ENCODE peak calls at places on chromosomes 13 and 19, in five cellular contexts. N is B cell, K is fibroblast of lung, S is fibroblast of pulmonary artery, G is GM12865. W is an unnamed sample.

GRCh38 chr13:50128406-50129048 is 113.3 kb downstream of the KCNRG start:
- DNase-seq in K (no peak), G (peak), S (no peak), N (no peak), W (peak)

GRCh38 chr13:43874512-43875092 is 4.9 kb downstream of the CCDC122 start:
- DNase-seq in S (peak), G (peak), K (peak), N (no peak), W (no peak)

GRCh38 chr19:6739390-6739883 is at the start of gene TRIP10:
- DNase-seq in G (peak), S (peak), N (peak), K (peak), W (peak)

GRCh38 chr13:93230466-93230865 is 3.9 kb downstream of the GPC6 start:
- DNase-seq in N (no peak), G (no peak), K (peak), S (peak), W (no peak)

GRCh38 chr13:62696490-62696889 is 1280.8 kb upstream of the PCDH20 start:
- DNase-seq in K (no peak), N (no peak), G (peak), S (no peak), W (no peak)

GRCh38 chr19:46297700-46298476 is 1.0 kb downstream of the HIF3A start:
- DNase-seq in N (no peak), G (no peak), K (no peak), S (peak), W (no peak)

GRCh38 chr19:43476606-43477005 is 11.2 kb upstream of the LYPD3 start:
- DNase-seq in K (peak), G (no peak), S (peak), N (no peak), W (no peak)

GRCh38 chr13:37640499-37640898 is 41.9 kb upstream of the POSTN start:
- DNase-seq in K (peak), N (no peak), S (peak), G (peak), W (no peak)

GRCh38 chr19:23101241-23101640 is 15.6 kb upstream of the ZNF730 start:
- DNase-seq in G (no peak), N (no peak), S (no peak), K (peak), W (no peak)

GRCh38 chr13:48923376-48923775 is 52.3 kb upstream of the FNDC3A start:
- DNase-seq in G (no peak), S (no peak), K (no peak), N (no peak), W (no peak)

GRCh38 chr19:53521373-53522202 is 16.4 kb upstream of the ZNF331 start:
- DNase-seq in K (no peak), G (no peak), N (no peak), S (no peak), W (peak)

GRCh38 chr19:53982056-53982455 is 9.4 kb upstream of the CACNG6 start:
- DNase-seq in G (no peak), K (peak), S (no peak), N (peak), W (no peak)

GRCh38 chr13:28820099-28821051 is at the start of gene MTUS2:
- DNase-seq in N (peak), K (no peak), S (no peak), G (peak), W (peak)

GRCh38 chr13:77386880-77387606 is 60.1 kb upstream of the MYCBP2 start:
- DNase-seq in G (peak), S (peak), K (peak), N (no peak), W (no peak)

GRCh38 chr13:90846956-90847355 is 500.5 kb upstream of the MIR17HG start:
- DNase-seq in S (no peak), N (no peak), K (no peak), G (no peak), W (no peak)

GRCh38 chr19:47156861-47157454 is 26.3 kb downstream of the SAE1 start:
- DNase-seq in G (peak), N (no peak), S (no peak), K (peak), W (peak)

GRCh38 chr19:57632987-57633831 is at the start of gene ZNF211:
- DNase-seq in G (peak), K (peak), S (peak), N (peak), W (peak)
- TF ChIP-seq CTCF in G (no peak), K (no peak), S (no peak), N (no peak), W (no peak)

DNA sequence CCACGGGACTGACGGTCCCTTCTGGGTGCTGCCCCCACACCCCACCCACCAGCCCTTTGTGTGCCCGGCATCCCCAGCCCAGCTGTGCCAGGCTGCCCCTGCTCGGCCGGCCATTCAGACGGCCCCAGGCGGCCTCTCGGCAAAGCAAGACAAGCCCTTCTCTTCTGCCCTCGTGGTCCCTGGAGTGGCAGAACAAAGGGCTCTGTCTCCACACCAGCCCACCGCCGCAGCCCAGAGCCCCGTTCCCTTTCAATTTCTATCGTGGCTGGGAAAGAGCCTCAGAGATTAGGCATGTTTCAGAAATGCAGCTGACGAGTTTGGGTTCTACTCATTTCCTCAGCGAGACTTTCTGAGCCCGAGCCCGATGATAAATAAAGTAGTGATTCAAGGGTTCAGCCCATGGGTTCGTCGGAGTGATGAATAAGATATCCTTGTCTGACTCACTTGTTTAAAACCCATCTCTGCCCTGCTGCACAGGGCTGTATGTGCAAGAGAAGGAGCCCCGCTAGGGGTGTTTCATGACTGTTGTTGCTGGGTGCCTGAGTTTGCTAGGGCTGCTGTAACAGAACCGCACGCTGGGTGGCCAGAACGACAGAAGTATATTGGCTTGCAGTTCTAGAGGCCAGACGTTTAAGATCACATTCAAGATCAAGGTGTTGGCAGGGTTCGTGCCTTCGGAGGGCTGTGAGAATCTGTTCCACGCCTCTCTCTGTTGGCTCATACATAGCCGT is 4.3 kb downstream of the MYO9B start:
- DNase-seq in N (peak), S (peak), G (peak), K (peak), W (peak)
- TF ChIP-seq CTCF in N (peak), S (peak), G (peak), K (peak), W (no peak)

DNA sequence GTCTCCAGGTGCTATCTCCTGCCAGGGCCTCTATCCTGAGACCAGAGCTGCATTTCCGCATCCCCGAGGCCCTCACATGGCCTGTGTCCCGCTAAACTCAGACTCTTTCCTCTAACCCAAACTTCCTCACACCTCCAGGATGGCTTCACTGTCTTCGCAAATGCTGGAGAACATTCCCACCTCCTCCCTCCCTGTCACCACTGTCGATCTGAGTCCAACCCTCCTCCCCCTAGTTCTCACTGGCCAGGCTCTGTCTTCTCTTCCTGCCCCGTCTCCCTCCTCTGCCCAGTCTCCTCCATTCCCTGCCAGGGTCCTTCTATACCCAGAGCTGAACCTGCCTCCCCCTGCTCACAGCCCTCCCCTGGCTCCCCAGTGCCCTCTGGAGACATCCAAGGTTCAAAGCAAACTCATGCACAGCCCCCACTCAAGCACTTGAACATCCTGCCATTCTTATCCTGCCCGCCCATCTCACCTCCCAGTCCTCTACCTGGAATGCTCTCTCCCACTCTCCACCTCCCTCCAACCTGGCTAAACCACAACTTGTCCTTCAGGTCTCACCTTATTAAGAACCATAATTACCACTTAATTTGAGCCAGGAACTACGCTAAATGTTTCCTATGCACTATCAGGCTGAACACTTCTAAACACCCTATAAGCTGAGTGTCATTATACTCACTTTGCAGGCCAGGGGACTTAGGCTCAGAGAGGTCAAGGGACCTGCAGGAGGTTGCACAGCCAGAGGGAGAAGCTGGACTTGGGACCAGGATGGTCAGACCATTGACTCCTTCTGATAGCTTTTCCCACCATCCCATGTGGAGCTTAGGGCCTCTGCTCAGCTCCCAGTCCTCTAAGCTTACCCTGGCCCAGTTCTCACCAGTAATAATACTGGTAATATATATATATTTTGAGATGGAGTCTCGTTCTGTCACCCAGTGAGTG is 961 bp upstream of the VSIG10L start:
- DNase-seq in K (no peak), N (no peak), S (no peak), G (no peak), W (no peak)
- TF ChIP-seq CTCF in K (no peak), N (no peak), S (no peak), G (no peak), W (no peak)

GRCh38 chr19:918152-918437 is 962 bp downstream of the KISS1R start:
- DNase-seq in K (no peak), S (no peak), G (no peak), N (no peak), W (no peak)

GRCh38 chr19:919157-920050 is 2.3 kb downstream of the KISS1R start:
- DNase-seq in K (no peak), G (peak), N (peak), S (no peak), W (peak)

GRCh38 chr19:917323-918151 is at the start of gene KISS1R:
- DNase-seq in S (no peak), G (peak), K (no peak), N (peak), W (peak)

GRCh38 chr19:918481-919156 is 1.5 kb downstream of the KISS1R start:
- DNase-seq in N (peak), S (no peak), G (no peak), K (no peak), W (peak)

GRCh38 chr19:920051-920857 is 3.1 kb downstream of the KISS1R start:
- DNase-seq in N (peak), K (no peak), G (peak), S (peak), W (peak)
- TF ChIP-seq CTCF in N (no peak), K (no peak), G (no peak), S (no peak), W (no peak)

DNA sequence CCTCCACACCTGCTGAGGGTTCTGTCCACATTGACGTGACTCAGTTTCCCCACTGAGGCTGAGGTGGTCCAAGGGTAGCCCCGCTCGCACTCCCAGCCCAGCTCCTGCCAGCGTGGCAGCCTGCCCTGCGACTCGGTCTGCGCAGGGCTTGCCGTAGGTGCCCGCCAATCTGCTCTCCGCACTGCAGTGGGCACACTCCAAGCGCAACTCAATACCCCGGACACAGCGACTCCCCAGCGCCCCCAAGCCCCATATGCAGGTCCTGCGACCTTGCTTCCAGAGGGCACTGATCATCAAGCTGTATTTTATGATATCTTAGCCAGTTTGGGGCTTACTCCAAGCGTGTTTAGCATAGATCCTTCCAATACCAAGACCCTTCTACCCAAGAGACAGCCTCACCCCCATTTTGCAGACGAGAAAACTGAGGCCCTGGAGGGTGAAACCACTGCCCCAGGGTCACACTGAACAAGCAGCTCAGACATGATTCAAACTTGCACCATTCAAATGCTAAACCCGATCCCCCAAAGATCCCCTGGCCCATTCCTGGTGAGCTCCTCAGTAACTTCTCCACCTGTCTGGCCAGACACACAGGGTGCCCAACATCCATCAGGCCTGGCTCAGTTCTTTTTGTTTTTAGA is 13.5 kb downstream of the PTPRS start:
- DNase-seq in S (no peak), G (no peak), N (no peak), K (no peak), W (no peak)
- TF ChIP-seq CTCF in S (no peak), G (no peak), N (no peak), K (no peak), W (no peak)

GRCh38 chr13:20494656-20495055 is 31.0 kb downstream of the CRYL1 start:
- DNase-seq in G (no peak), N (no peak), K (no peak), S (no peak), W (no peak)

GRCh38 chr13:20492036-20492435 is 33.6 kb downstream of the CRYL1 start:
- DNase-seq in K (peak), S (no peak), G (no peak), N (no peak), W (no peak)

GRCh38 chr13:20492641-20493040 is 33.0 kb downstream of the CRYL1 start:
- DNase-seq in S (peak), K (peak), N (peak), G (peak), W (peak)

GRCh38 chr13:20487927-20488326 is 37.7 kb downstream of the CRYL1 start:
- DNase-seq in K (no peak), S (no peak), G (no peak), N (no peak), W (no peak)

GRCh38 chr13:20489185-20489820 is 36.4 kb downstream of the CRYL1 start:
- DNase-seq in S (no peak), K (no peak), N (no peak), G (no peak), W (no peak)
- TF ChIP-seq CTCF in S (no peak), K (peak), N (no peak), G (no peak), W (no peak)

DNA sequence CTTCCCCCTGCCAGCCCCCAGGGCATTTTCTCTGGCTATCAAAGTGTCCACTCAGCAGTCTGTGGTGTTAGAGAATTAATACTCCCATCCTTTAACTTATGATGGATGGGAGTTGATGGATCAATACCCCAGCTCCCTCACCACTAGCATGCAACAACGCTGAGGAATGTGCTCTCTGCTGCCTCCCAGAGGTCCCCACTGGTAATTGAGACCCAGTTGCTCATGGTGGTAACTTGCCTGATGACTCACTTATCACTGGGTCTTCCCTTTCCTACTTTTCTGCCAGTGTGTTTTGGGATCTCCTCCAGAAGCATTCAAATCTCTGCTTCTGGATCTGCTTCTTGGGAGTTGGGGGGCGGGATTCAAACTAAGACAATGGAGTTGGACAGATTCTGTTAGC is 20.3 kb upstream of the CACNA1A start:
- DNase-seq in S (peak), G (peak), N (no peak), K (peak), W (peak)
- TF ChIP-seq CTCF in S (peak), G (peak), N (peak), K (no peak), W (peak)

DNA sequence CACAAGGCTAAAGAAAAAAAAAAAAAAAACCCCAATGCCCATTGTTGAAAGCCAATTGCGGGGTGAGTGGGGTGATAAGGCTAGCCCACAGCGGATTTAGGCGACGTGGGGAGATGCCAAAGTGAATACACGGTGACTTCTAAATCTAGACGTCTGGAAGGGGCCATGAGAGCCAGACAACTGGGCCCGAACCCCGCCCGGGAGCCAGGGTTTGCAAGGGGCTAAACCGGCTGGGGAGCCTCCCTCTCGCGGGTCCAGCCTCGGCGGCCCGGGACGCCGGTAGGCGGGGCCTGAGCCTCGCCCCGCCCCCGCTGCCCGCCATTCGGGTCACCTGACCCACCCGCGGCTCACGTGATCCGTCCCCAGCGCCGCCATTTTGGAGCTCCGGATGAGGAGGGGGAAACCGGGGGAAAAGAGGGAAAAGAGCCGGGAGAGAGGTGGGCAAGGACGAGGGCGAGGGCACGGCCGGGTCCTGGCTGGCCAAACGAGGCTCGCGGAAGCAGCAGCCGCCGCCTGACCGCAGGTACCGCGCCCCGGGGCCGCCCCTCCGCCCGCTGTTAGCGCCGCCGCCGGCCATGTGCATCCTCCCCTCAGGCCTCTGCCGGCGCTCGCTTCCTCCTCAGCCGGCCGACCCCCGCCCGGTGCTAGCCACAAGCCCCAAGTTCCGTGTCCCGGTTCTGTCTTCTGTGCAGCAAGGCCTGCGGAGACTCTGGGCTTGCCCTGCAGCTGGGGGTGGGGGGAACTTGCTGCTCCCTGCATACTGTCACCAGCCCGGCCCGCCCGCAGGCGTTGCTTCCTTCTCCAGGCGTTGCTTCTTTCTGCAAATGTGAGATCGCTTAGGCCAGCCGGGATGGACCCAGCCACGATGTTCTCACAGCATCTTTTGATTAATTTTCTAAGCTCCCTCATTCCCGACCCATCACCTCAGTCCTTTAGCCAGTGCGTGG is at the start of gene ZNF507:
- DNase-seq in G (peak), N (peak), S (peak), K (peak), W (peak)
- TF ChIP-seq CTCF in G (no peak), N (no peak), S (no peak), K (no peak), W (no peak)

W was measured in activated CD8-positive, alpha-beta T cell treated with anti-CD3 and anti-CD28 coated beads for 36 hours.